ENCODE peak calls at places on chromosomes 4 and X, in six cellular contexts. P is K562, X is stomach, Y is Panc1, K is HCT116, F is SK-N-SH. E is an unnamed sample. For H3K27me3, the result is how much of the 10 kb centered on the place peaks cover.

GRCh38 chrX:12997898-12998687 is 23.2 kb downstream of the TMSB4X start:
- DNase-seq in P (no peak), X (peak), Y (no peak), K (no peak), F (no peak), E (no peak)

GRCh38 chr4:87080462-87080861 is 140.0 kb downstream of the KLHL8 start:
- DNase-seq in P (no peak), X (no peak), Y (no peak), K (no peak), F (no peak), E (no peak)

GRCh38 chrX:1215123-1215823 is 2.8 kb upstream of the CRLF2 start:
- DNase-seq in P (no peak), X (no peak), Y (no peak), K (no peak), F (no peak), E (no peak)

GRCh38 chrX:2498781-2499302 is 1.9 kb downstream of the DHRSX start:
- DNase-seq in P (no peak), X (peak), Y (no peak), K (no peak), F (no peak), E (no peak)

GRCh38 chr4:5416637-5417036 is 291.7 kb downstream of the EVC2 start:
- DNase-seq in P (no peak), X (no peak), Y (no peak), K (no peak), F (no peak), E (no peak)

GRCh38 chr4:129282293-129282692 is 186.3 kb downstream of the C4orf33 start:
- DNase-seq in P (no peak), X (no peak), Y (no peak), K (no peak), F (no peak), E (no peak)

GRCh38 chr4:76943790-76944189 is 5.8 kb upstream of the SEPTIN11 start:
- DNase-seq in P (no peak), X (no peak), Y (no peak), K (no peak), F (no peak), E (no peak)

GRCh38 chr4:142893012-142893411 is 46.9 kb upstream of the INPP4B start:
- DNase-seq in P (no peak), X (no peak), Y (no peak), K (no peak), F (no peak), E (no peak)

GRCh38 chr4:121269001-121269400 is 104.9 kb upstream of the TNIP3 start:
- DNase-seq in P (no peak), X (no peak), Y (no peak), K (no peak), F (no peak), E (no peak)

GRCh38 chr4:181213562-181213961 is 1029.6 kb upstream of the TENM3 start:
- DNase-seq in P (no peak), X (no peak), Y (no peak), K (no peak), F (no peak), E (no peak)

GRCh38 chr4:22363071-22363470 is 152.8 kb downstream of the ADGRA3 start:
- DNase-seq in P (no peak), X (no peak), Y (no peak), K (no peak), F (no peak), E (no peak)

GRCh38 chrX:106300239-106300638 is 132.1 kb downstream of the PWWP3B start:
- DNase-seq in P (no peak), X (no peak), Y (no peak), K (peak), F (no peak), E (no peak)

GRCh38 chr4:54213812-54214211 is 15.3 kb upstream of the PDGFRA start:
- DNase-seq in P (no peak), X (peak), Y (no peak), K (no peak), F (no peak), E (no peak)

GRCh38 chr4:76377922-76378321 is 43.0 kb downstream of the CCDC158 start:
- DNase-seq in P (peak), X (peak), Y (no peak), K (peak), F (peak), E (no peak)

GRCh38 chr4:139528377-139529005 is 27.5 kb downstream of the SETD7 start:
- DNase-seq in P (no peak), X (peak), Y (no peak), K (no peak), F (no peak), E (no peak)

GRCh38 chr4:141346144-141346543 is 125.4 kb downstream of the ZNF330 start:
- DNase-seq in P (peak), X (no peak), Y (no peak), K (peak), F (peak), E (no peak)

GRCh38 chrX:118507766-118508165 is 12.2 kb downstream of the DOCK11 start:
- DNase-seq in P (no peak), X (no peak), Y (no peak), K (no peak), F (no peak), E (no peak)

GRCh38 chr4:74456056-74456744 is 11.3 kb downstream of the AREG start:
- DNase-seq in P (no peak), X (no peak), Y (no peak), K (no peak), F (no peak), E (no peak)

GRCh38 chrX:47384502-47384901 is 14.1 kb downstream of the ZNF157 start:
- DNase-seq in P (peak), X (peak), Y (peak), K (peak), F (peak), E (no peak)

GRCh38 chrX:46739736-46740135 is 19.2 kb downstream of the SLC9A7 start:
- DNase-seq in P (no peak), X (no peak), Y (no peak), K (no peak), F (no peak), E (no peak)

GRCh38 chr4:26062221-26062620 is 148.2 kb downstream of the SMIM20 start:
- DNase-seq in P (no peak), X (no peak), Y (no peak), K (no peak), F (no peak), E (no peak)

GRCh38 chr4:77465271-77465670 is 140.3 kb upstream of the CXCL13 start:
- DNase-seq in P (no peak), X (peak), Y (no peak), K (no peak), F (no peak), E (no peak)

GRCh38 chr4:47490550-47490949 is 5.5 kb downstream of the ATP10D start:
- DNase-seq in P (no peak), X (no peak), Y (peak), K (peak), F (peak), E (no peak)

GRCh38 chr4:30396772-30397475 is 323.2 kb upstream of the PCDH7 start:
- DNase-seq in P (no peak), X (no peak), Y (no peak), K (no peak), F (no peak), E (no peak)

GRCh38 chr4:174427562-174428140 is 94.6 kb downstream of the HPGD start:
- DNase-seq in P (no peak), X (no peak), Y (no peak), K (no peak), F (no peak), E (no peak)

GRCh38 chrX:148530464-148531077 is 30.2 kb downstream of the AFF2 start:
- DNase-seq in P (peak), X (no peak), Y (no peak), K (no peak), F (no peak), E (no peak)

GRCh38 chrX:118727686-118728339 is 407 bp downstream of the IL13RA1 start:
- DNase-seq in P (no peak), X (peak), Y (no peak), K (no peak), F (no peak), E (no peak)

GRCh38 chr4:19945979-19946380 is 305.7 kb upstream of the SLIT2 start:
- DNase-seq in P (no peak), X (no peak), Y (no peak), K (peak), F (no peak), E (no peak)
- TF ChIP-seq POLR2AphosphoS5 in P (no peak), X (no peak), Y (no peak), K (no peak), F (peak), E (no peak)

GRCh38 chr4:82797591-82798081 is 960 bp downstream of the SCD5 start:
- DNase-seq in P (no peak), X (no peak), Y (no peak), K (no peak), F (peak), E (no peak)
- H3K4me3 ChIP-seq in P (no peak), X (peak), Y (peak), K (peak), F (peak), E (peak)

GRCh38 chr4:1480720-1481119 is 74.5 kb upstream of the NKX1-1 start:
- DNase-seq in P (no peak), X (no peak), Y (no peak), K (no peak), F (no peak), E (no peak)
- H3K27me3 ChIP-seq in P (under half), X (under half), Y (under half), K (under half), F (under half), E (under half)

DNA sequence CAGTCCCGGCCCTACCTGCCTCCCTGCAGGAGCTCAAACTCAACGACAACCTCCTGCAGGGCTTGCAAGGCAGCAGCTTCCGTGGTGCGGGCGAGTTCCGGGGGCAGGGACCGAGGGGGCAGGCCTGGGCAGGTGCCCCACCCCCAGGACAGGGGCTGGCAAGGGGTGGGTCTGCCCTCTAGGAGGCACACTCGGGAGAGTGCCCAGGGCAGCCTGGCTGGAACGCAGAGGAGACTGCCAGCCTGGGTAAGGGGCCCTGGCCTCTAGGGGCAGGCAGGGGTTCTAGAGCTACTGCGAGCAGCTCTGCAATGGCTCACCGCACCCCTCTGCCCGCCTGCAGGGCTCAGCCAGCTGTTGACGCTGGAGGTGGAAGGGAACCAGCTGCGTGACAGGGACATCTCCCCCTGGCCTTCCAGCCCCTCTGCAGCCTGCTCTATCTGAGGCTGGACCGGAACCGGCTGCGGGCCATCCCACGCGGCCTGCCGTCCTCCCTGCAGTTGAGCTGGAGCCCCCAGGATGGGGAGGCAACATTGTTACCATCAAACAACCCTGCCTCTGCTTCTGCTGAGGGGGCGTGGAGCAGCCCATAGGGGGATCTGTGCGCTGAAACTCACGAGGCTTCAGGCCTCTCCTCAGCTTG is 12.1 kb upstream of the HAUS7 start:
- DNase-seq in P (no peak), X (no peak), Y (no peak), K (no peak), F (no peak), E (no peak)
- TF ChIP-seq POLR2AphosphoS5 in P (no peak), X (no peak), Y (no peak), K (no peak), F (no peak), E (no peak)

GRCh38 chr4:187271848-187272247 is 548.2 kb upstream of the FAT1 start:
- DNase-seq in P (no peak), X (no peak), Y (no peak), K (no peak), F (no peak), E (no peak)

GRCh38 chr4:187276786-187277408 is 553.2 kb upstream of the FAT1 start:
- DNase-seq in P (no peak), X (no peak), Y (no peak), K (no peak), F (no peak), E (no peak)
- H3K4me3 ChIP-seq in P (no peak), X (no peak), Y (no peak), K (no peak), F (no peak), E (no peak)

DNA sequence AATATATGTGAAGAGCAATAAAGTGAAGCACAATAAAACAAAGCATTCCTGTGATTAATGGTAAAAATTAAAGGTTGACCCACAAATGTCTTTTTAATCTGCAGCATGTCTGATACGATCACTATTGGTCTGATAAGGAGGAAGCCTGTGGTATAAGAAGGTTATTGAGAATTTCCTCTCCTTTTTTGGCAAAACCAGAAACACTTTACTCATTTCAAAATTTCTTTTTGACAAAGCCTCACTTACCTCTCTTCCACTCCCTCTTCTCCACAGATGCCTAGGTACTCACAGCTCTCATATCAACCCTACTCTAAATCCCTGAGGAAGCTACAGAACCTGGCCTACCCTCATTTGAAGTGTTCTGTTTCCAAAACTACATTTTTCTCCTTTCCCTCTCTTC is 56.1 kb downstream of the TSPAN5 start:
- DNase-seq in P (no peak), X (no peak), Y (no peak), K (no peak), F (no peak), E (no peak)
- H3K27me3 ChIP-seq in P (under half), X (under half), Y (under half), K (under half), F (under half), E (under half)

DNA sequence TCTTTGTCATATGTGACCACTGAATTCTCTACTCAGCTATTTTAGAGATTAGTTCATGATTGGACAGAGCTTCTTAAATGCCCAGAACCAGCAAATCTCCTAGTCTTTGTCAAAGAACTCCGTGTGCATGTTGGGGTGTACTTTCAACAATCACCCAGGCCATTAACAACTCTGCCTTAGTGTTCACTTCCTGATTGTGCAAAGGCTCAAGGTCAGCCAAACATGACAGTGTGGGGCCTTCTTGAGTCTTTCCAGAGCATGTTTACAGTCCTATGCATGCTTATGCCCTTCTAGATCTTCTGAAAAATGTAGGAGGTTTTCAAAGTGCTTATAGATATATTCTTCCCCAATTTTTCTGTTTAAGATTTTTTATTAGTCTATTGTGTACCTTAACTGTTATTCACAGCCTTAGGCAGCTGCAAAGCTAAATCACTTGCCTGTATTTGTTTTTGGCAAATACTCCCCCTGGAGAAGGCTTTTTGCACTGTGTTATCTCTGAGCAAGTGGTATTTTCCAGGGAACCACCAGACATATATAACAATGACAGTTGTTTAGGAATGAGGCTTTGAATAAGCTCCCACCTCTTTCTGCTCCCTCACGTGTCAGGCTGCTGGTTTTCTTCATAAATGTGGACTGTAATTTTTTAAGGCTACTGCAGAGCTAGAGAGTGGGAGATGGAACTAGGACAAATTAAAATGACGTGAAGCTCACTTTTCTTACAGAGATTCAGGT is 24.0 kb upstream of the DRP2 start:
- DNase-seq in P (no peak), X (no peak), Y (no peak), K (no peak), F (no peak), E (no peak)
- TF ChIP-seq POLR2AphosphoS5 in P (no peak), X (no peak), Y (no peak), K (no peak), F (no peak), E (no peak)

DNA sequence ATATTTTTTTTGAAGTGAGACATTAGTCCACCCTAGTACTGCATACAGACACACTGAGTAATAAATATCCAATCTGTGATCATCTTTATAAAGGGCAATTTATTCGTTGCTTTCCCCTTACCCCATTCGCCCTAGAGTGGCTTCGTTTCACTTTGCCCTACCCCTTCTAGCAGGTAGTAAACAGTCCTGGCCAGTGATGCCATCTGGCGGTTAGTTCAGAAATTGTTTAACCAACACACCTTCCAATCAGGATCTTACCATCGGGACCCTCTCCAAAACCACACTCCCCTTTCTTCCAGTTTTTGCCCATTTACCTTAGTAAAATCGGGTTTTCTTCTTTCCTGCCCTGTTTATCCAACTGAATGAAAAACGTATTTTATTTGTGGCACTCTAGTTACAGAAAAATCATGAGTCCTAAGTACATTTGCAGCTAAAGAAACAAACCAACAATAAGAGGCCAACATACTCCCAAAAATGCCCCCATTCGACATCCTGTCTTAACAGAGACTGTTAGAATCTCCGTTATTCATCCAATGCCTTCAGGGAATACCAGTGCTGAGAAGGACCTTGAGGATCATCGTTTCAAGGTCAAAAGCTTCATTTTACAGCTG is 2.2 kb downstream of the PPA2 start:
- DNase-seq in P (peak), X (peak), Y (no peak), K (peak), F (peak), E (peak)
- H3K4me3 ChIP-seq in P (peak), X (peak), Y (peak), K (peak), F (peak), E (peak)

GRCh38 chr4:65834707-65835106 is 164.4 kb upstream of the EPHA5 start:
- DNase-seq in P (no peak), X (no peak), Y (no peak), K (no peak), F (no peak), E (no peak)
- H3K27me3 ChIP-seq in P (under half), X (under half), Y (under half), K (under half), F (under half), E (under half)